ENCODE peak calls at places on chromosome 21, in ten cellular contexts. V is endothelial cell of umbilical vein; L is sigmoid colon; U is thoracic aorta; Z is stomach; X is left ventricle myocardium inferior; F is thyroid gland; H is CD8-positive, alpha-beta memory T cell; M is CD8-positive, alpha-beta T cell; K is adrenal gland. E is an unnamed sample.

GRCh38 chr21:42973309-42973990 is 912 bp upstream of the PKNOX1 start:
- DNase-seq in V (no peak), L (peak; percentile 72), U (no peak), Z (no peak), X (no peak), F (no peak), H (peak; percentile 54), M (no peak), K (peak; percentile 38), E (no peak)

GRCh38 chr21:33028271-33028670 is 2.5 kb downstream of the OLIG2 start:
- DNase-seq in V (no peak), L (peak; percentile 48), U (no peak), Z (no peak), X (no peak), F (no peak), H (no peak), M (no peak), K (no peak), E (no peak)

GRCh38 chr21:36560933-36561575 is 81.1 kb upstream of the CLDN14 start:
- DNase-seq in V (no peak), L (no peak), U (no peak), Z (no peak), X (no peak), F (no peak), H (no peak), M (no peak), K (no peak), E (no peak)

GRCh38 chr21:17146426-17146825 is 366.4 kb upstream of the CXADR start:
- DNase-seq in V (no peak), L (no peak), U (no peak), Z (no peak), X (no peak), F (no peak), H (no peak), M (no peak), K (no peak), E (peak; percentile 12)

GRCh38 chr21:15128267-15128666 is 63.5 kb upstream of the NRIP1 start:
- DNase-seq in V (no peak), L (no peak), U (no peak), Z (no peak), X (no peak), F (no peak), H (no peak), M (no peak), K (no peak), E (no peak)

GRCh38 chr21:43211085-43212071 is 42.6 kb downstream of the CRYAA start:
- DNase-seq in V (peak; percentile 56), L (peak; percentile 65), U (no peak), Z (peak; percentile 92), X (peak; percentile 53), F (peak; percentile 63), H (no peak), M (no peak), K (peak; percentile 81), E (peak; percentile 35)

GRCh38 chr21:19864456-19864855 is 1133.8 kb upstream of the NCAM2 start:
- DNase-seq in V (no peak), L (no peak), U (no peak), Z (no peak), X (no peak), F (no peak), H (no peak), M (no peak), K (no peak), E (no peak)

GRCh38 chr21:44869860-44870747 is 3.4 kb downstream of the PTTG1IP start:
- DNase-seq in V (peak; percentile 92), L (peak; percentile 88), U (peak; percentile 81), Z (peak; percentile 59), X (no peak), F (no peak), H (no peak), M (no peak), K (peak; percentile 89), E (peak; percentile 86)

GRCh38 chr21:45843426-45843825 is 138.1 kb upstream of the COL6A1 start:
- DNase-seq in V (no peak), L (no peak), U (no peak), Z (no peak), X (no peak), F (no peak), H (no peak), M (no peak), K (no peak), E (no peak)

GRCh38 chr21:46038871-46039397 is 57.4 kb downstream of the COL6A1 start:
- DNase-seq in V (peak; percentile 77), L (peak; percentile 76), U (peak; percentile 67), Z (no peak), X (peak; percentile 76), F (peak; percentile 30), H (no peak), M (no peak), K (peak; percentile 65), E (no peak)

GRCh38 chr21:43728467-43729390 is 9.8 kb downstream of the PDXK start:
- DNase-seq in V (peak; percentile 91), L (peak; percentile 99), U (peak; percentile 87), Z (peak; percentile 92), X (peak; percentile 95), F (peak; percentile 98), H (peak; percentile 87), M (peak; percentile 76), K (peak; percentile 99), E (peak; percentile 92)

GRCh38 chr21:37172646-37173045 is 94.5 kb downstream of the VPS26C start:
- DNase-seq in V (no peak), L (no peak), U (no peak), Z (no peak), X (no peak), F (no peak), H (no peak), M (no peak), K (no peak), E (no peak)

DNA sequence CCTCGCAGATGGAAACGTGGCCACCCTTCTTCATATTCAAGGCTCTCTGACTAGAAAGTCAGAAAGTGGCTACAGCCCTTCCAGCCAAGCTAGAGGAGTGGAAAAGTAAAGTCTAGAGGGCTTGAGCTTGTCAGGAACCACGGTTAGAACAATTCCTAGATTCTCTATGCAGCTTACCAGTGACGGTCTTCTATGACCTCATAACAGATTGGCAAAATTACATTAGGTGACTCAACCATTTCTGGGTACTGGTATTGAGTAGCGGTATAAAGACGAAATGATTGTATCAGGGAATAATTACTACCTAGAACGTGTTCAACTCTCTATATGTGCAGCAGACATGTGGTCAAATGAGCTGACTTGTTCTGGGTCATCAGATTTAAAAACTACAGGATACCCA is 155.0 kb upstream of the RUNX1 start:
- DNase-seq in V (peak; percentile 40), L (no peak), U (no peak), Z (no peak), X (no peak), F (no peak), H (no peak), M (no peak), K (no peak), E (no peak)
- H3K4me1 ChIP-seq in V (peaks cover 35% of the 10 kb centered on the region), L (no peaks in the 10 kb centered on the region), U (peaks cover 65% of the 10 kb centered on the region), Z (peaks cover 39% of the 10 kb centered on the region), X (peaks cover 49% of the 10 kb centered on the region), F (peaks cover 11% of the 10 kb centered on the region), H (peaks cover 10% of the 10 kb centered on the region), M (peaks cover 11% of the 10 kb centered on the region), K (no peaks in the 10 kb centered on the region), E (peaks cover 5% of the 10 kb centered on the region)

DNA sequence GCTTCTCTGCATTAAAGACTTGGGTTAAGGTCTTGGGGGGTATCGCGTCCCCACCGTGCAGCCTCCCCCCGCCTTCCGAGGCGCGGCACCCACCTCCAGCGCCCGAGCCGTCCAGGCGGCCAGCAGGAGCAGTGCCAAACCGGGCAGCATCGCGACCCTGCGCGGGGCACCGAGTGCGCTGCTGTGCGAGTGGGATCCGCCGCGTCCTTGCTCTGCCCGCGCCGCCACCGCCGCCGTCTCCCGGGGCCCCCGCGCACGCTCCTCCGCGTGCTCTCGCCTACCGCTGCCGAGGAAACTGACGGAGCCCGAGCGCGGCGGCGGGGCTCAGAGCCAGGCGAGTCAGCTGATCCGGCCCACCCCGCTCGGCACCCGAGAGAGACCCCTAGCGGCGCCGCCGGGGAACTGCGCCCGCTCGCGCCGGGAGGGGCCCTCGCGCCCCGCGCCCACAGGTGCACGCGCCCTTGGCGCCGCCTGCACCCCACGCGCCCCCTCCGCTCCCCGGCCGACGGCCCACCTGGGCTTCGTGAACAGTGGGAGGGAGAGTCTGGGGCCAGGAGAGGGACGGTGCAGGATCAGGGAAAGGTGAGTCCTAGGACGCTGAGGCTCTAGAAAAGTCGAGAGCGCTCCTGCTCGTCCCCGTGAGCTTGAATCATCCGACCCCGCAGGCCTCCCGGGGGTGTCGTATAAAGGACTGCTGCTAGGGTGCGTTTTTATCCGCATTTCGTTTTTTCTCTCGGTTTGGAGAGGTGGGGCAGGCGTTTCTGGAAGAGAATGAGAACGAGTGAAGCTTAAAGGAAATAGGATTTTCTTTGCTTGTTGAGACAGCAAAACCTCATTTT is at the start of gene APP:
- DNase-seq in V (peak; percentile 73), L (peak; percentile 92), U (no peak), Z (peak; percentile 91), X (peak; percentile 89), F (peak; percentile 84), H (peak; percentile 80), M (peak; percentile 84), K (peak; percentile 87), E (peak; percentile 87)
- H3K4me3 ChIP-seq in V (peak within 1 kb of the TSS; percentile 94), L (peak within 1 kb of the TSS; percentile 79), U (peak within 1 kb of the TSS; percentile 84), Z (peak within 1 kb of the TSS; percentile 89), X (peak within 1 kb of the TSS; percentile 95), F (peak within 1 kb of the TSS; percentile 85), H (peak within 1 kb of the TSS; percentile 74), M (peak within 1 kb of the TSS; percentile 85), K (peak within 1 kb of the TSS; percentile 93), E (peak within 1 kb of the TSS; percentile 98)

GRCh38 chr21:26422138-26422537 is 150.9 kb downstream of the CYYR1 start:
- DNase-seq in V (peak; percentile 36), L (no peak), U (no peak), Z (no peak), X (no peak), F (no peak), H (no peak), M (no peak), K (no peak), E (no peak)
- H3K36me3 ChIP-seq in V (no peaks in the 10 kb centered on the region), L (no peaks in the 10 kb centered on the region), U (no peaks in the 10 kb centered on the region), Z (no peaks in the 10 kb centered on the region), X (no peaks in the 10 kb centered on the region), F (no peaks in the 10 kb centered on the region), H (no peaks in the 10 kb centered on the region), M (no peaks in the 10 kb centered on the region), K (no peaks in the 10 kb centered on the region), E (no peaks in the 10 kb centered on the region)

GRCh38 chr21:41364308-41364707 is 2.5 kb downstream of the MX2 start:
- DNase-seq in V (no peak), L (no peak), U (no peak), Z (no peak), X (no peak), F (no peak), H (peak; percentile 37), M (no peak), K (no peak), E (no peak)

GRCh38 chr21:41367598-41368360 is 6.0 kb downstream of the MX2 start:
- DNase-seq in V (no peak), L (peak; percentile 62), U (no peak), Z (no peak), X (no peak), F (no peak), H (peak; percentile 11), M (no peak), K (no peak), E (no peak)

GRCh38 chr21:41363370-41364270 is 1.8 kb downstream of the MX2 start:
- DNase-seq in V (no peak), L (no peak), U (no peak), Z (no peak), X (no peak), F (no peak), H (peak; percentile 45), M (no peak), K (no peak), E (no peak)

GRCh38 chr21:41366522-41367151 is 4.8 kb downstream of the MX2 start:
- DNase-seq in V (no peak), L (peak; percentile 71), U (no peak), Z (peak; percentile 66), X (no peak), F (no peak), H (peak; percentile 32), M (peak; percentile 11), K (peak; percentile 39), E (no peak)

GRCh38 chr21:41365377-41366107 is 3.7 kb downstream of the MX2 start:
- DNase-seq in V (no peak), L (no peak), U (no peak), Z (no peak), X (no peak), F (no peak), H (peak; percentile 15), M (peak; percentile 8), K (no peak), E (no peak)
- H3K4me1 ChIP-seq in V (no peaks in the 10 kb centered on the region), L (no peaks in the 10 kb centered on the region), U (peaks cover 13% of the 10 kb centered on the region), Z (peaks cover 59% of the 10 kb centered on the region), X (peaks cover 49% of the 10 kb centered on the region), F (peaks cover 9% of the 10 kb centered on the region), H (peaks cover 63% of the 10 kb centered on the region), M (peaks cover 41% of the 10 kb centered on the region), K (no peaks in the 10 kb centered on the region), E (no peaks in the 10 kb centered on the region)

E was measured in SJCRH30.